ENCODE peak calls at places on chromosomes 1 and 21, in ten cellular contexts. I is T47D, L is head of caudate nucleus, R is NCI-H524, H is heart left ventricle, W is NCI-H774, P is nucleus accumbens, G is AML-193, K is iris pigment epithelial cell, N is stomach. V is an unnamed sample.

GRCh38 chr21:43727571-43728466 is 8.9 kb downstream of the PDXK start:
- DNase-seq in I (no peak), L (no peak), R (peak), H (peak), W (no peak), P (no peak), G (peak), K (no peak), N (peak), V (peak)

GRCh38 chr1:162626733-162627132 is 5.5 kb upstream of the DDR2 start:
- DNase-seq in I (no peak), L (no peak), R (no peak), H (no peak), W (no peak), P (no peak), G (no peak), K (no peak), N (no peak), V (no peak)

GRCh38 chr1:236494586-236495207 is 29.1 kb upstream of the LGALS8 start:
- DNase-seq in I (no peak), L (no peak), R (no peak), H (no peak), W (no peak), P (no peak), G (no peak), K (peak), N (no peak), V (no peak)

GRCh38 chr1:147721711-147722110 is 38.7 kb downstream of the GJA5 start:
- DNase-seq in I (peak), L (no peak), R (no peak), H (no peak), W (no peak), P (no peak), G (peak), K (no peak), N (no peak), V (no peak)

GRCh38 chr1:224509881-224510280 is 75.3 kb upstream of the WDR26 start:
- DNase-seq in I (no peak), L (no peak), R (no peak), H (no peak), W (no peak), P (no peak), G (no peak), K (no peak), N (no peak), V (no peak)

GRCh38 chr1:6245086-6245868 is 1.3 kb downstream of the HES3 start:
- DNase-seq in I (peak), L (peak), R (peak), H (peak), W (peak), P (no peak), G (peak), K (peak), N (peak), V (peak)

GRCh38 chr1:1543706-1544099 is 3.3 kb upstream of the TMEM240 start:
- DNase-seq in I (peak), L (no peak), R (no peak), H (peak), W (no peak), P (no peak), G (no peak), K (no peak), N (peak), V (no peak)

GRCh38 chr1:160807242-160807641 is 11.3 kb downstream of the LY9 start:
- DNase-seq in I (no peak), L (no peak), R (no peak), H (no peak), W (no peak), P (no peak), G (no peak), K (no peak), N (no peak), V (no peak)